ENCODE peak calls at places on chromosomes 6 and 20, in four cellular contexts. L is ovary, I is stomach, P is sigmoid colon. G is an unnamed sample. For H3K4me1, the result is how much of the 10 kb centered on the place peaks cover.

GRCh38 chr20:37392441-37393195 is 46.7 kb downstream of the SRC start:
- DNase-seq in I (no peak), P (no peak), L (no peak), G (no peak)

GRCh38 chr6:28896505-28897392 is 27.0 kb downstream of the TRIM27 start:
- DNase-seq in I (peak), P (peak), L (peak), G (peak)

GRCh38 chr20:3839328-3839727 is 7.3 kb upstream of the MAVS start:
- DNase-seq in L (no peak), P (no peak), I (no peak), G (no peak)

GRCh38 chr6:167932468-167933276 is 64.8 kb upstream of the KIF25 start:
- DNase-seq in P (no peak), I (no peak), L (no peak), G (no peak)

GRCh38 chr20:20273281-20273680 is 94.6 kb upstream of the INSM1 start:
- DNase-seq in L (no peak), P (no peak), I (no peak), G (no peak)

GRCh38 chr6:149046164-149046821 is 271.2 kb upstream of the TAB2 start:
- DNase-seq in I (no peak), P (no peak), L (no peak), G (no peak)

GRCh38 chr20:39225536-39225935 is 263.4 kb downstream of the DHX35 start:
- DNase-seq in L (no peak), I (no peak), P (no peak), G (no peak)

GRCh38 chr20:5833309-5833941 is 83.2 kb downstream of the SHLD1 start:
- DNase-seq in P (no peak), I (no peak), L (no peak), G (no peak)

GRCh38 chr20:46031701-46032254 is 2.8 kb downstream of the SLC12A5 start:
- DNase-seq in P (no peak), L (no peak), I (peak), G (no peak)

GRCh38 chr6:26158581-26159416 is 71.6 kb downstream of the HFE start:
- DNase-seq in I (peak), P (peak), L (peak), G (peak)

GRCh38 chr20:33673411-33674293 is 576 bp downstream of the NECAB3 start:
- DNase-seq in P (peak), L (no peak), I (no peak), G (no peak)

GRCh38 chr6:90298459-90299053 is 1.9 kb upstream of the BACH2 start:
- DNase-seq in L (no peak), I (no peak), P (no peak), G (no peak)

GRCh38 chr20:34143951-34144350 is 31.9 kb upstream of the EIF2S2 start:
- DNase-seq in L (no peak), I (no peak), P (no peak), G (no peak)

GRCh38 chr6:2596222-2596621 is 154.5 kb downstream of the MYLK4 start:
- DNase-seq in P (no peak), I (no peak), L (no peak), G (no peak)

GRCh38 chr20:45235995-45236394 is 14.8 kb downstream of the SEMG2 start:
- DNase-seq in P (no peak), L (no peak), I (no peak), G (no peak)

GRCh38 chr6:17381429-17382147 is 11.8 kb upstream of the CAP2 start:
- DNase-seq in L (no peak), P (no peak), I (no peak), G (no peak)

GRCh38 chr20:60984666-60985065 is 267.4 kb upstream of the CDH4 start:
- DNase-seq in L (no peak), I (no peak), P (no peak), G (no peak)

GRCh38 chr6:11785953-11786579 is 7.5 kb upstream of the ADTRP start:
- DNase-seq in P (no peak), I (no peak), L (no peak), G (no peak)

DNA sequence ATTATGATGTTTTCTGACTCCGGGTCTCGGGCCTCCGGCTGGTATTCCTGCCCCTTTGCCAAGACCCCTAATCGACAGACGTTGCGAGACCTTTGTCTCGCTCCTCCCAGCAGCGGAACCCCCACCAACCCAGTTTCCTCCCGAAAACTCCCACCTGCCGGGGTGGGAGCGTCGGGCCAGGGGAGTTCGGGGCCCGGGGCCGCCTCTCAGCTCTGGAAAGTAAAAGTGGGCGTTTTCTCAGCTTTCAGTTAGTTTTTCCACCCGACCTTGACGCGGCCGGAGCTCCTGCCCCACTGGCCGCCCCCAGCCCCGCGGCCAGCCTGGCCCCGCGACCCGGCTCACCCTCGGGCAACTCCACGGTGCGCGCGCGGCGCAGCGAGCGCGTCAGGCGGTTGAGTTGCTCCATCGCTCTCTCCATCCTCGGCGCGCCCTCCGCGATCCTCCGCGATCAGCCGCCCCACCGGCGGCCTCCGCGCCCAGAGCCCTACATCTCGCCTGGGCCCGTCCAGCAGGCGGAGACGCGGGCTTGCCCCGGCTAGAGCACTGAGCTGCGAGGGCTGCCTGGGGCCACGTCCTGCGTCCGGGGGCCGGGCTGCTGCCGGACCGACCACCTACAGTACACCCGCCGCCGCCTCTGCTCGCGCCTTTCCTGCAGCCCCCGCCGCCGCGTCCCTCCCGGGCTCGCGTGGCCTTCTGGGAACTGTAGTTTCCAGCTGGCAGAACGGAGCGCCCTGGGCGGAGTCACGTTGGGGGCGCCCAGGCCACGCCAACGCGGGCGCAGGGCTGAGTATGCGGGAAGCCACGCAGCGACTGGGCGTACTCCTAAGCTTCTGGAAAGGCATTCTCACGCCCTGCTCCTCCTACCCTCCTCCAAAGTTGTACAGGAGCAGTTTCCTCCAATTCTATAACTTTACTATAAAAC is at the start of gene HACE1:
- DNase-seq in I (peak), P (peak), L (peak), G (peak)
- TF ChIP-seq POLR2A in I (no peak), P (no peak), L (peak), G (peak)

GRCh38 chr6:396126-396520 is 4.6 kb downstream of the IRF4 start:
- DNase-seq in P (no peak), L (no peak), I (no peak), G (no peak)

GRCh38 chr6:397056-397455 is 5.5 kb downstream of the IRF4 start:
- DNase-seq in I (no peak), P (no peak), L (no peak), G (no peak)

GRCh38 chr6:393391-394221 is 2.1 kb downstream of the IRF4 start:
- DNase-seq in P (no peak), L (no peak), I (no peak), G (no peak)

GRCh38 chr6:394641-395289 is 3.2 kb downstream of the IRF4 start:
- DNase-seq in L (no peak), P (no peak), I (no peak), G (no peak)

GRCh38 chr6:395432-396125 is 4.0 kb downstream of the IRF4 start:
- DNase-seq in L (no peak), P (no peak), I (no peak), G (no peak)
- H3K4me1 ChIP-seq in L (under half), P (under half), I (under half), G (under half)

GRCh38 chr6:112233864-112234263 is 20.5 kb downstream of the LAMA4 start:
- DNase-seq in I (no peak), P (peak), L (no peak), G (no peak)

GRCh38 chr6:112228480-112229332 is 25.7 kb downstream of the LAMA4 start:
- DNase-seq in P (no peak), I (no peak), L (no peak), G (no peak)

GRCh38 chr6:112232845-112233256 is 21.5 kb downstream of the LAMA4 start:
- DNase-seq in I (no peak), L (no peak), P (peak), G (peak)

GRCh38 chr6:112234596-112234995 is 19.8 kb downstream of the LAMA4 start:
- DNase-seq in P (no peak), I (no peak), L (no peak), G (no peak)

DNA sequence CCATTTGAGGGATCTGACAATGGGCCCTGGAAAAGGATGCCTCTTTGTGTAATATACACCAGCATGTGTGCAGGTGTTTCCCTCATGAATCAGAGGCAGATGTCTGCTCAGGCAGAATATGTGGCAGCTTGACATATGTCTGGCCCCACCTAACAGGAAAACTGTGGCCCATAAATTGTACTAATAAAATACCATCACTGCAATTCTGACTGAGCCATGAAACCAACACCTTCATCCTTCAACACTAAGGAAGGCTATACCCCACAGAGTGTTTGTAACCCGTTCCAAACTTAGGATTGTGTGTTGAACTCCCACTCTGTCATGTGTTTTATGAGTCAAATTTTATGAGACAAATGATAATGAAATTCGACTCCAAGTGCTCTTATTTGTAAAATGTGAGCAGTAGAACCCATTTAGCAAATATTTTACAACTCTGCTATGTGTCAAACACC is 22.7 kb downstream of the LAMA4 start:
- DNase-seq in P (no peak), I (no peak), L (no peak), G (peak)
- TF ChIP-seq POLR2A in P (no peak), I (no peak), L (no peak), G (no peak)

DNA sequence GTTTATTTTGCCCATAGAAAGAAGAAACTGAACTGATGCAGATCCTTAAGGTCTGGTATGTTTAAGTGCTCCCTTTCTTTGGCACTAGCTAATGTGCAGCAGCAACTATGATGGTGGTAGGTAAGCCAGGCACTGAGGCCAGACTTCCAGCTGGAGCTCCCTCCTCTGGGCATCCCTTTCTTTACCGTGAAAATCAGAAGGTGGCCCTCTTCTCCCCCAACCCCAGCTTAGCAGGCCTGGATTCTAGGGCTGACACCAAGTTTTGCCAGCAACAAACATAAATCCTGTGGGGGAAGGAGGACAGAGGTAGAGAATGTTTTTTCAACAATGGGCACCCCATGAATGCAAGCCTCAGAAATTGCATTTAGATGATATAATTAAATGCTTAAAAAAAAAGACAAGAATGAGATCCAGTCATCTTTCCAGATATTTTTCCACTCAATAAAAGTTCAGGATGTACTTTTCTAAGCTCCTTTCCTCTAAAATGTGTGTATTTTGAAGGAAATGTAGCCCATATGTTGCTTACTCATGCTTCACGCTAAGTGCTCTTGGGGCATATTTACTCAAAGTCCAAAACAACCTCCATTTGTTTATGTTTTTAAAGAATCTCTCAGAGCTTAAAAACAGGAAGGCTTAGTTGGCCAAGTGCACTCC is 123.9 kb upstream of the NXT1 start:
- DNase-seq in P (no peak), L (no peak), I (no peak), G (no peak)
- H3K4me1 ChIP-seq in P (under half), L (under half), I (under half), G (under half)

DNA sequence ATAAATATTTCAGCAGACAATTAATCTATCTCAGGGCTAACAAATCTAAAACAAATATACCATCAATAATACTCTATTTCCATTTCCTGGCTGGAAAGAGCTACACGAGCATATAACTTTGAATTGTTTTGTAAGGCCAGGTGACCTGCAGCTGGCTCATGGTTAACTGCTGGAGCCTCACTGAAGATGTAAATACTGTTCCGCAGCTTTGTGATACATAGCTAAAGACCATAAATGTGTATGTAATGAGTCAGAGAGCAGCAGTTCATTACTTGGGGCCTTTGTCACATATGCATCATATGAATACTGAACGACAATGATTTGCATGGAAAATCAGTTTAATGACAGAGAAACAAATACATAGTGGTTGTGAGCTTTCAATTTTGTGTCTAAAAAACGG is 109.4 kb upstream of the CCN2 start:
- DNase-seq in L (no peak), I (no peak), P (no peak), G (no peak)
- TF ChIP-seq POLR2A in L (no peak), I (no peak), P (no peak), G (no peak)

GRCh38 chr6:25014375-25014774 is 78.6 kb upstream of the RIPOR2 start:
- DNase-seq in I (no peak), L (no peak), P (no peak), G (no peak)
- H3K4me1 ChIP-seq in I (under half), L (under half), P (under half), G (under half)

DNA sequence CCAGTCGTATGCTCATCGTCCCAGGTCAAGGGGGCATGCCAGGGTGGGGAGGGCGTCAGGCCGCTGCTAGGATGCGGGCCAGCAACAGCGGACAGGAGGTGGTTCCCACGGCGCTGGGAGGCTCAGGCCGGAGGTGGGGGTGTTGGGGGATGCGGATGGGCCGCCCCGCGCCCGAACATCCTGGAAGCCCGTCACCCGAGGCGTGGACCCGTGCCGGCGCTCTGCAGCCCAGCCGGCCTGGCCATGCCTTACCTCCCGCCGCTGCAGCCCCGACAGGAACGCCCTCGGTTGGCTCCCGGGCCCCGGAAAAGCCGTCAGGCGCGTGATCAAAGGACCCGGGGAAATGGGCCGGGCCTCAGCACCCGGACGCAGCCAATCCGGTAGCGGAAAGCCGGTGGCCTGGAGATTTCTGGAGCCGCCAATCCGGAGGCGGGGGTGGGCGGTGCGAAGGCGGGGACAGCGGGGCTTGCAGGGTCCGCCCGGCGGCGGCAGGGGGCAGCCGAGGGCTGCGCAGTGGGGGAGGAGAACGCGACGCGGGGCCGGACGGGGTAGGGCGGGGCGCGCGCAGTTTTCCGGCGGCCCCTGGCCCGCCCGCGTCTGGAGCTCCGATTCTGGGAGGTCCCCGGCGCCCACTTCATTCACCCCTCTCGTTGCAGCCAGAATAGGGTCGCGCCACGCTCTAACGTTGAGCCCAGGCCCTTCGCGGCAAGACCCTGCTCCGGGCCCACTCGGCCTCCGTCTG is at the start of gene SMIM29:
- DNase-seq in I (peak), L (peak), P (peak), G (peak)
- TF ChIP-seq POLR2A in I (no peak), L (peak), P (peak), G (peak)